ENCODE peak calls at places on chromosomes 3 and 15, in four cellular contexts. C, M, S and P are unnamed samples.

GRCh38 chr3:127419641-127420354 is 132.0 kb upstream of the PRR20G start:
- DNase-seq in C (peak; percentile 47), M (no peak), S (no peak), P (no peak)

GRCh38 chr3:880371-880770 is 212.5 kb upstream of the CNTN6 start:
- DNase-seq in C (no peak), M (no peak), S (no peak), P (no peak)

GRCh38 chr3:175646865-175647264 is 787.7 kb downstream of the NAALADL2 start:
- DNase-seq in C (no peak), M (no peak), S (no peak), P (no peak)

GRCh38 chr3:44125882-44126281 is 115.8 kb upstream of the TOPAZ1 start:
- DNase-seq in C (no peak), M (no peak), S (no peak), P (peak; percentile 23)

GRCh38 chr15:48703544-48703943 is 58.0 kb upstream of the FBN1 start:
- DNase-seq in C (no peak), M (no peak), S (no peak), P (no peak)

GRCh38 chr3:156180077-156180476 is 59.7 kb downstream of the KCNAB1 start:
- DNase-seq in C (no peak), M (no peak), S (no peak), P (no peak)

GRCh38 chr15:65833501-65834220 is 35.6 kb upstream of the RAB11A start:
- DNase-seq in C (no peak), M (peak; percentile 42), S (no peak), P (peak; percentile 25)

GRCh38 chr15:74234598-74234875 is 1.6 kb upstream of the CCDC33 start:
- DNase-seq in C (no peak), M (no peak), S (no peak), P (no peak)

GRCh38 chr3:197393711-197394110 is 95.3 kb upstream of the DLG1 start:
- DNase-seq in C (peak; percentile 55), M (no peak), S (no peak), P (no peak)

GRCh38 chr3:107128942-107129341 is 248.3 kb upstream of the CCDC54 start:
- DNase-seq in C (no peak), M (no peak), S (no peak), P (peak; percentile 59)

GRCh38 chr3:183698318-183698731 is 728 bp downstream of the YEATS2 start:
- DNase-seq in C (no peak), M (peak; percentile 35), S (peak; percentile 31), P (peak; percentile 58)

GRCh38 chr15:90001062-90001682 is at the start of gene ZNF710:
- DNase-seq in C (no peak), M (peak; percentile 67), S (peak; percentile 51), P (peak; percentile 72)

GRCh38 chr3:32575451-32575850 is 4.8 kb upstream of the DYNC1LI1 start:
- DNase-seq in C (no peak), M (no peak), S (no peak), P (no peak)

GRCh38 chr15:36632196-36632595 is 52.8 kb downstream of the CDIN1 start:
- DNase-seq in C (no peak), M (no peak), S (no peak), P (peak; percentile 62)

GRCh38 chr3:127421943-127422662 is 134.3 kb upstream of the PRR20G start:
- DNase-seq in C (peak; percentile 54), M (no peak), S (no peak), P (no peak)

GRCh38 chr15:84992157-84992940 is 10.7 kb downstream of the PDE8A start:
- DNase-seq in C (no peak), M (no peak), S (no peak), P (peak; percentile 70)

GRCh38 chr3:100261481-100261903 is 700 bp downstream of the TBC1D23 start:
- DNase-seq in C (no peak), M (no peak), S (no peak), P (peak; percentile 63)

GRCh38 chr15:62071711-62072308 is 5.0 kb downstream of the C2CD4A start:
- DNase-seq in C (no peak), M (no peak), S (no peak), P (peak; percentile 71)

GRCh38 chr3:51830986-51831385 is 30.4 kb upstream of the IQCF2 start:
- DNase-seq in C (no peak), M (no peak), S (no peak), P (no peak)

GRCh38 chr3:155737844-155738460 is 6.9 kb downstream of the PLCH1 start:
- DNase-seq in C (no peak), M (no peak), S (no peak), P (peak; percentile 10)

GRCh38 chr3:141273700-141274410 is 42.2 kb downstream of the PXYLP1 start:
- DNase-seq in C (peak; percentile 30), M (no peak), S (no peak), P (no peak)

GRCh38 chr3:120040813-120041377 is 53.4 kb downstream of the GSK3B start:
- DNase-seq in C (no peak), M (no peak), S (no peak), P (no peak)

GRCh38 chr15:63832620-63833245 is 1.0 kb downstream of the HERC1 start:
- DNase-seq in C (no peak), M (peak; percentile 42), S (no peak), P (no peak)

GRCh38 chr3:56771376-56771775 is 30.4 kb downstream of the ARHGEF3 start:
- DNase-seq in C (no peak), M (no peak), S (no peak), P (no peak)

GRCh38 chr3:46089237-46090011 is 62.1 kb upstream of the XCR1 start:
- DNase-seq in C (peak; percentile 89), M (peak; percentile 74), S (peak; percentile 24), P (peak; percentile 95)

GRCh38 chr3:192482809-192483208 is 244.5 kb downstream of the FGF12 start:
- DNase-seq in C (no peak), M (no peak), S (no peak), P (no peak)
- H3K4me3 ChIP-seq in C (no peak overlapping the region), M (peak overlapping the region; percentile 34), S (no peak overlapping the region), P (no peak overlapping the region)

GRCh38 chr3:21169858-21170257 is 581.2 kb downstream of the ZNF385D start:
- DNase-seq in C (no peak), M (no peak), S (no peak), P (no peak)

GRCh38 chr3:21174461-21174860 is 576.5 kb downstream of the ZNF385D start:
- DNase-seq in C (no peak), M (no peak), S (no peak), P (no peak)

GRCh38 chr3:21170964-21171363 is 580.0 kb downstream of the ZNF385D start:
- DNase-seq in C (no peak), M (no peak), S (no peak), P (peak; percentile 8)
- TF ChIP-seq CTCF in C (peak; percentile 35), M (peak; percentile 30), S (peak; percentile 35), P (peak; percentile 37)

GRCh38 chr15:82530606-82531379 is 9.5 kb downstream of the RPS17 start:
- DNase-seq in C (peak; percentile 73), M (peak; percentile 67), S (peak; percentile 58), P (peak; percentile 69)
- H3K4me3 ChIP-seq in C (no peak overlapping the region), M (no peak overlapping the region), S (no peak overlapping the region), P (peak overlapping the region; percentile 28)

GRCh38 chr3:98812851-98813374 is 49.8 kb downstream of the ST3GAL6 start:
- DNase-seq in C (no peak), M (no peak), S (no peak), P (peak; percentile 72)

GRCh38 chr3:98814799-98815450 is 51.8 kb downstream of the ST3GAL6 start:
- DNase-seq in C (no peak), M (no peak), S (no peak), P (peak; percentile 85)

GRCh38 chr3:98821072-98821471 is 57.9 kb downstream of the ST3GAL6 start:
- DNase-seq in C (no peak), M (no peak), S (no peak), P (no peak)

GRCh38 chr3:98817546-98817945 is 54.4 kb downstream of the ST3GAL6 start:
- DNase-seq in C (no peak), M (no peak), S (no peak), P (peak; percentile 79)
- TF ChIP-seq CTCF in C (peak; percentile 87), M (peak; percentile 80), S (peak; percentile 89), P (peak; percentile 50)

GRCh38 chr3:194769020-194769643 is 83.4 kb downstream of the FAM43A start:
- DNase-seq in C (peak; percentile 97), M (peak; percentile 97), S (peak; percentile 86), P (peak; percentile 99)
- H3K4me3 ChIP-seq in C (peak overlapping the region; percentile 20), M (peak overlapping the region; percentile 46), S (peak overlapping the region; percentile 18), P (peak overlapping the region; percentile 47)

GRCh38 chr15:69750253-69750652 is 297.6 kb downstream of the RPLP1 start:
- DNase-seq in C (no peak), M (no peak), S (no peak), P (no peak)

GRCh38 chr15:69749274-69749673 is 296.7 kb downstream of the RPLP1 start:
- DNase-seq in C (no peak), M (no peak), S (no peak), P (no peak)

GRCh38 chr15:69751147-69751546 is 298.5 kb downstream of the RPLP1 start:
- DNase-seq in C (no peak), M (no peak), S (no peak), P (no peak)

GRCh38 chr15:69748700-69749099 is 296.1 kb downstream of the RPLP1 start:
- DNase-seq in C (no peak), M (no peak), S (no peak), P (no peak)

GRCh38 chr15:69749797-69750196 is 297.2 kb downstream of the RPLP1 start:
- DNase-seq in C (no peak), M (no peak), S (no peak), P (no peak)
- TF ChIP-seq CTCF in C (peak; percentile 25), M (no peak), S (peak; percentile 27), P (peak; percentile 53)

GRCh38 chr3:139389552-139390368 is at the start of gene COPB2:
- DNase-seq in C (peak; percentile 100), M (peak; percentile 100), S (peak; percentile 100), P (peak; percentile 100)

GRCh38 chr3:139388961-139389551 is 391 bp downstream of the COPB2 start:
- DNase-seq in C (no peak), M (no peak), S (no peak), P (peak; percentile 23)

DNA sequence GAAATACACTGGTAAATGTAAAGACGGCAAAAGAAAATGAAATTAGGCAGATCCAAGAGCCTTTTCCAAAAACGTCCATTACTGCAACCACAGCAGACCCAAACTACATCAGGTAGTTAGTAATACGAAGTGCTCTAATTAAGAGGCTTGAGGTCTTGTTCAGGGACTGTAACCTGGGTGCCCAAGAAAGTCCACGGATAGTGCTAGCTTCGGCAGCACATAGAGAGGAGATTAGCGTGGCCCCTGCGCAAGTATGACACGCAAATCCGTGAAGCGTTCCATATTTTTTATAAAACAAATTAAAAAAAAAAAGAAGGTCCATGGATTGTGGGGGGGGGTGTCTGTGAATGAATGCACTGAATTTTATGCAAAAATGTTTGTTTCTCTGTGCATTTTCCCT is 1.4 kb downstream of the COPB2 start:
- DNase-seq in C (no peak), M (no peak), S (no peak), P (no peak)
- H3K4me3 ChIP-seq in C (no peak overlapping the region), M (peak overlapping the region; percentile 92), S (peak overlapping the region; percentile 77), P (peak overlapping the region; percentile 89)